ENCODE peak calls at places on chromosomes 13 and 19, in six cellular contexts. G is body of pancreas, P is lower lobe of right lung, Z is ascending aorta, F is AG10803, Q is mucosa of descending colon. J is an unnamed sample.

GRCh38 chr19:18898533-18899408 is 2.8 kb upstream of the CERS1 start:
- DNase-seq in G (no peak), P (no peak), Z (no peak), F (no peak), Q (no peak), J (no peak)

GRCh38 chr13:24097064-24097463 is 63.5 kb upstream of the SPATA13 start:
- DNase-seq in G (no peak), P (no peak), Z (no peak), F (peak; percentile 68), Q (no peak), J (no peak)

GRCh38 chr19:50745221-50745620 is 22.1 kb downstream of the CLEC11A start:
- DNase-seq in G (no peak), P (no peak), Z (no peak), F (no peak), Q (no peak), J (no peak)

GRCh38 chr19:43532571-43532961 is 422 bp upstream of the ZNF575 start:
- DNase-seq in G (peak; percentile 23), P (peak; percentile 76), Z (peak; percentile 79), F (no peak), Q (peak; percentile 81), J (peak; percentile 27)

GRCh38 chr19:35228177-35228930 is at the start of gene FAM187B:
- DNase-seq in G (no peak), P (no peak), Z (no peak), F (no peak), Q (no peak), J (peak; percentile 6)

GRCh38 chr19:56163097-56163496 is 12.7 kb upstream of the GALP start:
- DNase-seq in G (no peak), P (no peak), Z (no peak), F (no peak), Q (no peak), J (no peak)

GRCh38 chr13:20684535-20684934 is 19.0 kb upstream of the IL17D start:
- DNase-seq in G (no peak), P (no peak), Z (no peak), F (no peak), Q (no peak), J (no peak)

GRCh38 chr13:67200183-67200582 is 30.0 kb downstream of the PCDH9 start:
- DNase-seq in G (no peak), P (no peak), Z (no peak), F (no peak), Q (no peak), J (no peak)

GRCh38 chr13:75993823-75994222 is 357.7 kb downstream of the LMO7 start:
- DNase-seq in G (no peak), P (no peak), Z (no peak), F (no peak), Q (no peak), J (no peak)

GRCh38 chr19:17049711-17050280 is 23.2 kb upstream of the CPAMD8 start:
- DNase-seq in G (no peak), P (no peak), Z (no peak), F (peak; percentile 41), Q (peak; percentile 41), J (no peak)

GRCh38 chr13:50745542-50745941 is 98.0 kb downstream of the DLEU7 start:
- DNase-seq in G (no peak), P (no peak), Z (no peak), F (no peak), Q (no peak), J (no peak)

GRCh38 chr19:39408392-39409206 is 2.0 kb downstream of the ZFP36 start:
- DNase-seq in G (peak; percentile 50), P (no peak), Z (peak; percentile 69), F (peak; percentile 53), Q (peak; percentile 59), J (peak; percentile 53)

GRCh38 chr13:74825170-74825948 is 656.6 kb downstream of the TBC1D4 start:
- DNase-seq in G (no peak), P (no peak), Z (no peak), F (peak; percentile 82), Q (no peak), J (no peak)

GRCh38 chr13:97506511-97506910 is 72.5 kb downstream of the RAP2A start:
- DNase-seq in G (no peak), P (no peak), Z (no peak), F (peak; percentile 70), Q (no peak), J (no peak)

GRCh38 chr19:45972081-45972943 is 1.4 kb downstream of the NOVA2 start:
- DNase-seq in G (no peak), P (no peak), Z (no peak), F (no peak), Q (no peak), J (peak; percentile 19)

GRCh38 chr13:42276683-42277082 is 4.7 kb downstream of the AKAP11 start:
- DNase-seq in G (no peak), P (no peak), Z (no peak), F (peak; percentile 20), Q (no peak), J (no peak)

GRCh38 chr19:43667524-43668405 is 2.2 kb downstream of the PLAUR start:
- DNase-seq in G (no peak), P (peak; percentile 57), Z (peak; percentile 69), F (peak; percentile 10), Q (peak; percentile 62), J (no peak)

GRCh38 chr13:95236774-95237173 is 64.5 kb downstream of the ABCC4 start:
- DNase-seq in G (no peak), P (no peak), Z (no peak), F (no peak), Q (no peak), J (no peak)

GRCh38 chr13:28819046-28819747 is 942 bp upstream of the MTUS2 start:
- DNase-seq in G (no peak), P (no peak), Z (no peak), F (peak; percentile 24), Q (no peak), J (no peak)

GRCh38 chr13:67408823-67409222 is 178.7 kb upstream of the PCDH9 start:
- DNase-seq in G (no peak), P (peak; percentile 45), Z (no peak), F (no peak), Q (no peak), J (peak; percentile 37)

GRCh38 chr13:109309625-109310363 is 476.6 kb downstream of the IRS2 start:
- DNase-seq in G (peak; percentile 34), P (no peak), Z (no peak), F (no peak), Q (no peak), J (no peak)

GRCh38 chr19:29860492-29860891 is 48.7 kb downstream of the CCNE1 start:
- DNase-seq in G (no peak), P (no peak), Z (no peak), F (no peak), Q (no peak), J (no peak)

GRCh38 chr13:46373623-46374022 is 13.4 kb downstream of the RUBCNL start:
- DNase-seq in G (no peak), P (no peak), Z (no peak), F (no peak), Q (no peak), J (no peak)

GRCh38 chr19:19537321-19538048 is 580 bp upstream of the CILP2 start:
- DNase-seq in G (no peak), P (no peak), Z (no peak), F (no peak), Q (peak; percentile 39), J (no peak)

GRCh38 chr13:45817833-45818232 is 33.7 kb downstream of the SIAH3 start:
- DNase-seq in G (no peak), P (no peak), Z (peak; percentile 22), F (no peak), Q (no peak), J (no peak)

GRCh38 chr13:82740442-82740841 is 1141.8 kb downstream of the SLITRK1 start:
- DNase-seq in G (no peak), P (no peak), Z (no peak), F (no peak), Q (no peak), J (no peak)

DNA sequence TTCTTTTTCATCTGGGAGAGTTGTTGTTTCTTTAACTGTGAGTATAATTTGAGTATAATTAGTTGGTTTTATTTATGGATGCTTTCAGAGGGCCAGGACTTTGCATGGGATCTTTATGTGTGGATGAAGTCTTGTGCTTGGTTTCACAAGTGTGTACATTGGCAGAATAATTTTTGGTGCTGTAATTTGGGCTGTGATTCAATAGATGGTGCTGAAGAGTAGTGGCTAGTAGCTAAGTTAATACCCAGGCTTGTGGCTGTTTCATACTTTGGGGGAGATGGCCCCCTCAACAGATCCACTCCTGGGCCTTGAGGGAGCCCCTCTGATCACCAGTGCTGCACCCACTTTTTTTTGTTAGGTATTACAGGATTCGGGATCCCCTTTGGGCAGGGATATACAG is 1142.4 kb downstream of the SLITRK1 start:
- DNase-seq in G (no peak), P (no peak), Z (no peak), F (no peak), Q (no peak), J (no peak)
- TF ChIP-seq CTCF in G (no peak), P (no peak), Z (no peak), F (peak; percentile 39), Q (no peak), J (no peak)

GRCh38 chr13:102657630-102658029 is 37.2 kb downstream of the METTL21C start:
- DNase-seq in G (no peak), P (no peak), Z (no peak), F (no peak), Q (no peak), J (no peak)
- TF ChIP-seq CTCF in G (no peak), P (peak; percentile 14), Z (no peak), F (peak; percentile 22), Q (no peak), J (peak; percentile 28)

GRCh38 chr19:48006762-48007161 is 12.3 kb downstream of the ELSPBP1 start:
- DNase-seq in G (no peak), P (no peak), Z (no peak), F (no peak), Q (no peak), J (no peak)
- TF ChIP-seq CTCF in G (no peak), P (no peak), Z (no peak), F (peak; percentile 19), Q (no peak), J (no peak)

DNA sequence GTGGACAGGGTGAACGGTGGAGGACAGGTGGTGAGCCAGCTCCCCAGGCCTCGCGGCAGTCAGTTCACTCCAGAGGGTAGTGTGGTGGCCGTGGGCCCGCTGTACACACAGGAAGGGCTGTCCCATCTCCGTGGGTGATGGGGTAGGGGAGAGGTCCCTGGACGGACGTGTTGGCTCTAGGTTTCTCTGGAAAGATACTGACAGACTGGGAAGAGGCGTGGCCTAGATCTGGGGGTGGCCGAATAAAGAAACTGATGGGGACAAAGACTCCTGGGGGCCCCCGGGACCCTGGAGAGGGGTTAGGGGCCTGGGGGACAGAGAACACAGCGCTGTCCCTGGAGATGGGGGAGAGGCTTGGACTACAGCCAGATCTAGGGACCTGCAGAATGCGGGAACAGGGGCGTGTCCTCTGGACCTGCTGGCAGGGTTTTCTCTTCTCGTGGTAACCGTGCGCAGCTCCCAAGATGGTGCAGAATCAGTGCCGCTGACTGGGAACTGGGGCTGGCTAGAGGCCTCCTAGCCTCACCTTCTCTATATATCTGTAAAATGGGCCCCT is 4.0 kb upstream of the PRAM1 start:
- DNase-seq in G (peak; percentile 33), P (no peak), Z (no peak), F (no peak), Q (no peak), J (no peak)
- TF ChIP-seq CTCF in G (no peak), P (peak; percentile 5), Z (no peak), F (no peak), Q (no peak), J (peak; percentile 17)

GRCh38 chr13:93925976-93926375 is 553.5 kb downstream of the DCT start:
- DNase-seq in G (no peak), P (no peak), Z (no peak), F (no peak), Q (no peak), J (no peak)

GRCh38 chr13:93927431-93927830 is 552.1 kb downstream of the DCT start:
- DNase-seq in G (no peak), P (no peak), Z (no peak), F (no peak), Q (no peak), J (no peak)

GRCh38 chr13:93922063-93922462 is 557.4 kb downstream of the DCT start:
- DNase-seq in G (no peak), P (no peak), Z (no peak), F (no peak), Q (no peak), J (no peak)
- TF ChIP-seq CTCF in G (no peak), P (no peak), Z (no peak), F (no peak), Q (no peak), J (no peak)

J was measured in natural killer cell.